ENCODE peak calls at places on chromosomes 6 and 20, in four cellular contexts. F is IMR-90, R is astrocyte of the cerebellum, A is AG04450. H is an unnamed sample.

GRCh38 chr6:11964729-11965128 is 47.4 kb upstream of the HIVEP1 start:
- DNase-seq in F (no peak), R (no peak), A (no peak), H (peak)

GRCh38 chr6:157539421-157539822 is 158.4 kb downstream of the ZDHHC14 start:
- DNase-seq in F (no peak), R (no peak), A (no peak), H (no peak)

GRCh38 chr6:121639041-121639440 is 203.6 kb downstream of the GJA1 start:
- DNase-seq in F (no peak), R (no peak), A (no peak), H (peak)

GRCh38 chr20:1022871-1023270 is 20.8 kb upstream of the RSPO4 start:
- DNase-seq in F (no peak), R (no peak), A (no peak), H (no peak)

GRCh38 chr6:149864578-149865535 is 698 bp upstream of the LRP11 start:
- DNase-seq in F (peak), R (no peak), A (no peak), H (peak)

GRCh38 chr6:22653980-22654610 is 84.7 kb downstream of the HDGFL1 start:
- DNase-seq in F (no peak), R (no peak), A (no peak), H (no peak)

GRCh38 chr20:46468508-46468907 is 44.9 kb downstream of the ZNF334 start:
- DNase-seq in F (no peak), R (no peak), A (no peak), H (no peak)

GRCh38 chr6:56594699-56595098 is 48.0 kb downstream of the DST start:
- DNase-seq in F (no peak), R (no peak), A (no peak), H (no peak)

GRCh38 chr20:53827292-53827995 is 233.8 kb upstream of the ZNF217 start:
- DNase-seq in F (no peak), R (no peak), A (no peak), H (no peak)
- H3K4me3 ChIP-seq in F (no peak), R (no peak), A (no peak), H (peak)

GRCh38 chr6:68653074-68653705 is 18.1 kb downstream of the ADGRB3 start:
- DNase-seq in F (no peak), R (no peak), A (no peak), H (no peak)

GRCh38 chr6:68655028-68655427 is 19.9 kb downstream of the ADGRB3 start:
- DNase-seq in F (no peak), R (no peak), A (no peak), H (no peak)

GRCh38 chr6:68652117-68652536 is 17.0 kb downstream of the ADGRB3 start:
- DNase-seq in F (no peak), R (no peak), A (no peak), H (no peak)

GRCh38 chr6:68654134-68654533 is 19.1 kb downstream of the ADGRB3 start:
- DNase-seq in F (no peak), R (no peak), A (no peak), H (no peak)

DNA sequence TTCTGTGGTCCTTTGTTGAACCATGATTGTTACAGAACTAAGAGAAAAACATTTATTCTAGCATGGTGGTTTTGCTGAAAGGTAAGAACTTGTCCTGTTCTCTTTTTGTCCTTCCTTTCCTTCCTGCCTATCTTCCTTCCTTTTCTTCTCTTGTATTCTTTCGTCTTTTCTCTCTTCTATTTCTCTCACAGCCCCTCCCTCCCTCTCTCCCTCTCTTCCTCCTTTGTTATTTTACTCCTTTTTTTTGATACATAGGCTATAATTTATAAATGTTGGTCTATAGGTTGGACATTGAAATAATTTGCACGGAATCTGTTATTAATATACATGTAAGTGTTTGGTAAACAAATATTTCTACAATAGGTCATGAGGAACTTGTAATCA is 18.6 kb downstream of the ADGRB3 start:
- DNase-seq in F (no peak), R (no peak), A (no peak), H (no peak)
- H3K4me3 ChIP-seq in F (no peak), R (no peak), A (no peak), H (no peak)

DNA sequence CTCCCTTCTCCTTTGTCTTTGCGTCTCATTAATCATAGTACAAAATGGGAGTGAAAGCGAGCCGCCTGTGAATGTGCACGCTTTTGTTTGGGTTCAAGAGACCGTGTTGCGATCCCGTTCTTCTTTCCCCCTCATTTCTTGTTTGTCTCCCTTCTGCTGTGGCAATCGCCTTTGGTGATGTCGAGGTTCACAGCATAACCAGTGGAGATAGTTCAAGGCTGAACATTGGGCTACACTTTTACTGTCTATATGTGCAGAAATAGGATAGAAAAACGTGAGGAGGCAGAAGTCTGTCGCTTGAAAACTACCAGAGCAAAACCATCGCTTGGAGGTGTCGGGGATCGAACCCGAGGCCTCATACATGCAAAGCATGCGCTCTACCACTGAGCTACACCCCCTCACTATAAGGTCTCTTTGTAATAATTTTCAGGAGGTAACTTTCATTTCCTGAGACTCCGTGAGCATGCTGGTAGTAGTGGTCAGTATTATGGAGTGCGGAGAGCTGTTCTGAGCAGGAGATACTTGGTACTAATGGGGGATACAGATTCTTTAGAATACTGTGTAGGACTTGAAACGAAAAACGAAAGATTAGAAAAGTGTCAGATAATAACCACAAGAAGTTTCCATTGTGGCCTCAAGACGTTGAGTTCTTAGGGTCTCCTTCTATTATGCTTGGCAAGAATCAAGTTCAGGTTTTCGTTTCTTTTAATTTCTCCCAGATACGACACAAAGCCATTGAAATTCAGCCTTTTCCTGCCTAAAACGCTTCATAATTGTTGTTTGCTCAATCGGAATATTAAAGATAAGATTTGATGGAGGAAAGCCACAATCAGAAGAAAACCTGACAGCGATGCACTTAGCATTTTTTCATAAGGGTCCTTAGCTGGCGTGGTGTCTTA is 106.6 kb downstream of the TRIM27 start:
- DNase-seq in F (peak), R (no peak), A (peak), H (peak)
- H3K4me3 ChIP-seq in F (peak), R (peak), A (peak), H (peak)

GRCh38 chr20:44810061-44810390 is 320 bp downstream of the RIMS4 start:
- DNase-seq in F (no peak), R (no peak), A (no peak), H (no peak)
- H3K4me3 ChIP-seq in F (no peak), R (no peak), A (no peak), H (no peak)